ENCODE peak calls at places on chromosomes 7 and 10, in ten cellular contexts. O, E, L, X, A, P, B, I, N and Y are unnamed samples.

GRCh38 chr10:86681047-86681446 is 12.7 kb downstream of the LDB3 start:
- DNase-seq in P (peak; percentile 53), L (no peak), N (no peak), X (no peak), E (no peak), O (no peak), B (no peak), A (no peak), I (no peak), Y (no peak)

GRCh38 chr10:126169899-126170298 is 218.4 kb downstream of the ADAM12 start:
- DNase-seq in A (no peak), O (no peak), E (no peak), L (no peak), P (no peak), I (no peak), B (no peak), X (no peak), N (no peak), Y (no peak)

GRCh38 chr10:42875792-42876191 is 93.2 kb downstream of the BMS1 start:
- DNase-seq in L (no peak), P (no peak), O (no peak), X (peak; percentile 10), N (peak; percentile 85), E (no peak), I (no peak), A (peak; percentile 31), B (peak; percentile 53), Y (no peak)

GRCh38 chr10:101769541-101770180 is 6.3 kb downstream of the FGF8 start:
- DNase-seq in E (no peak), L (no peak), B (no peak), P (no peak), X (no peak), N (peak; percentile 75), O (no peak), A (no peak), I (no peak), Y (no peak)

GRCh38 chr7:67610897-67611296 is 614.3 kb downstream of the TYW1 start:
- DNase-seq in L (no peak), P (no peak), I (no peak), B (no peak), O (no peak), X (no peak), N (no peak), A (no peak), E (no peak), Y (no peak)

GRCh38 chr10:1368772-1369171 is 312.6 kb downstream of the WDR37 start:
- DNase-seq in A (peak; percentile 83), I (no peak), B (peak; percentile 77), P (peak; percentile 3), X (no peak), L (peak; percentile 78), O (peak; percentile 45), N (no peak), E (peak; percentile 62), Y (peak; percentile 76)

GRCh38 chr7:479115-479947 is 40.3 kb downstream of the PDGFA start:
- DNase-seq in N (no peak), X (peak; percentile 19), B (no peak), L (no peak), O (no peak), E (no peak), A (no peak), I (no peak), P (no peak), Y (no peak)

GRCh38 chr7:67019562-67020390 is 23.1 kb downstream of the TYW1 start:
- DNase-seq in I (no peak), N (no peak), E (no peak), L (no peak), X (peak; percentile 45), A (no peak), B (no peak), O (no peak), P (no peak), Y (no peak)

DNA sequence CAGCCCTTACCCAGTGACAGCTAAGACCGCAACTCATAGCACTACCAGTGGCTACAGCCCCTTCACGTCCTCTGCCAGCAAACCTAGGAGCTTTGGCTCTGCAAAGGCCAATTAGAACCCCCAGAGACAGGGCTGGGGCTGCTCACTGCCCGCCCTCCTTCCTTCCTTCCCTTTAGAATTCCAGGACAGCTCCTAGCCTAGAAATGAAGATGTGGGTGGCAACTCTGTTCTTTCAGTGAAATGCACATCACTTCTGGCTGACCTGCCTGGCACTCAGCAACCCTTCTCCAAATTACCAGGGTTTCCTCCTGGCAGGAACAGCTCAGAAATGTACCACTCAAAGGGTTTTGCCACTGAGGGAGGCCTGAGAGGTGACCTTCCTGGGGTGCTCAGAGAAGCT is 99.9 kb downstream of the FAM53B start:
- DNase-seq in A (peak; percentile 41), N (no peak), P (no peak), B (no peak), E (no peak), L (no peak), O (no peak), I (no peak), X (no peak), Y (no peak)
- H3K4me1 ChIP-seq in A (peaks cover 73% of the 10 kb centered on the region), N (peaks cover 38% of the 10 kb centered on the region), P (peaks cover 16% of the 10 kb centered on the region), B (peaks cover 27% of the 10 kb centered on the region), E (peaks cover 15% of the 10 kb centered on the region), L (no peaks in the 10 kb centered on the region), O (peaks cover 20% of the 10 kb centered on the region), I (peaks cover 20% of the 10 kb centered on the region), X (peaks cover 32% of the 10 kb centered on the region), Y (peaks cover 39% of the 10 kb centered on the region)

GRCh38 chr10:62264126-62264525 is 4.5 kb downstream of the RTKN2 start:
- DNase-seq in B (no peak), I (no peak), N (no peak), X (no peak), A (no peak), O (no peak), L (no peak), P (no peak), E (no peak), Y (no peak)

GRCh38 chr10:62261666-62262065 is 7.0 kb downstream of the RTKN2 start:
- DNase-seq in P (no peak), X (peak; percentile 63), I (no peak), A (no peak), B (no peak), E (no peak), O (no peak), L (no peak), N (no peak), Y (no peak)

GRCh38 chr10:62259456-62259855 is 9.2 kb downstream of the RTKN2 start:
- DNase-seq in X (no peak), B (no peak), I (no peak), A (no peak), P (no peak), E (no peak), O (no peak), L (no peak), N (no peak), Y (no peak)

GRCh38 chr10:62259998-62260397 is 8.6 kb downstream of the RTKN2 start:
- DNase-seq in A (no peak), E (no peak), L (no peak), P (no peak), O (no peak), I (no peak), B (no peak), X (no peak), N (no peak), Y (no peak)

GRCh38 chr10:62258926-62259325 is 9.7 kb downstream of the RTKN2 start:
- DNase-seq in E (no peak), N (no peak), A (no peak), O (no peak), I (no peak), L (no peak), B (no peak), X (no peak), P (no peak), Y (no peak)
- H3K4me2 ChIP-seq in E (no peak overlapping the region), N (no peak overlapping the region), A (no peak overlapping the region), O (no peak overlapping the region), I (no peak overlapping the region), L (no peak overlapping the region), B (no peak overlapping the region), X (no peak overlapping the region), P (no peak overlapping the region), Y (no peak overlapping the region)

DNA sequence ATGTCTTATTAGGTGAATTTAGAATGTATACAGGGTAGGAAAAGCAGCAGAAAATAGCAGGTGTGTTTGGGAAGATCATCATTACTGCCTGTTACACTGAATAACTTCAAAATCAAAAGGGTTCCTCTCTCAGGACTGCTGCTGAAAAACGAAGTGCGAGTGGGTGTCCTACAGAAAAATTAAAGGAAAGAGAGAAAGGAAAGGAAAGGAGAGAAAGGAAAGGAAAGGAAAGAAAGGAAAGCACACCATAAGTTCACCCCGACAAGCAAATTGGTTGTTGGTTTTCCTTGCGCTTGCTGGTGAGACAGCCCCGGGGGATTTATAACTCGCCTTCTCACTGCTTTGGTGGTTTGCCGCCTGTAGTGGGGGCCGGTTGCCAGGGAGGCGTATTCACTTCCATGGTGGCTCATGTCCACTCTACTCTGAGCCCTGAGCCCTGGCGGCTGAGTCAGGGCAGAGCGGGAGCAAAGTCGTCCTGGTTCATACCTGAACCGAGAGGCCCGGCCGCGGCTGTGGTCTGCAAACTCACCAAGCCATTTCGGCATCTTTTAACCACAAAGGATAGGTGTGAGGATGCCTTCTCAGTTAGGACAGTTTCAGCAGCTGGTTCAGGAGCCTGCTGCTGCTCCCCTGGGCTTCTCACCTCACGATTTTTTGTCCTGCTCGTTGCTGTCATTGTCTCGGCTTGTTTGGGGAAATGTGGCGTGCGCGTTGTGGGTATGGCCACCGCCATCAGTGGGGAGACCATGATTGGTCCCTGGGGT is 26.1 kb downstream of the INPP5A start:
- DNase-seq in A (no peak), P (no peak), X (no peak), B (no peak), E (no peak), I (no peak), N (peak; percentile 98), O (no peak), L (peak; percentile 52), Y (peak; percentile 84)
- H3K4me1 ChIP-seq in A (no peaks in the 10 kb centered on the region), P (no peaks in the 10 kb centered on the region), X (no peaks in the 10 kb centered on the region), B (peaks cover 6% of the 10 kb centered on the region), E (no peaks in the 10 kb centered on the region), I (no peaks in the 10 kb centered on the region), N (peaks cover 10% of the 10 kb centered on the region), O (no peaks in the 10 kb centered on the region), L (no peaks in the 10 kb centered on the region), Y (peaks cover 94% of the 10 kb centered on the region)

GRCh38 chr10:5609952-5610616 is 56.3 kb downstream of the ASB13 start:
- DNase-seq in L (no peak), N (peak; percentile 49), X (no peak), E (peak; percentile 81), P (peak; percentile 68), A (no peak), I (no peak), B (peak; percentile 76), O (no peak), Y (no peak)
- H3K4me2 ChIP-seq in L (no peak overlapping the region), N (peak overlapping the region; percentile 28), X (no peak overlapping the region), E (peak overlapping the region; percentile 94), P (peak overlapping the region; percentile 88), A (no peak overlapping the region), I (no peak overlapping the region), B (peak overlapping the region; percentile 63), O (peak overlapping the region; percentile 82), Y (no peak overlapping the region)